ENCODE peak calls at places on chromosomes 16 and 17, in five cellular contexts. X is H9, Q is IMR-90, M is neuronal stem cell, E is H1. Z is an unnamed sample.

GRCh38 chr16:58451945-58452401 is 48.0 kb upstream of the NDRG4 start:
- DNase-seq in Q (no peak), M (no peak), X (no peak), E (no peak), Z (peak; percentile 73)

GRCh38 chr17:31496097-31496496 is 104.6 kb downstream of the RAB11FIP4 start:
- DNase-seq in E (no peak), X (no peak), Q (no peak), M (no peak), Z (no peak)

GRCh38 chr16:14354561-14355351 is 275.3 kb downstream of the PARN start:
- DNase-seq in E (no peak), M (no peak), Q (peak; percentile 18), X (no peak), Z (peak; percentile 50)

GRCh38 chr16:88759245-88759975 is 25.6 kb downstream of the PIEZO1 start:
- DNase-seq in E (no peak), M (no peak), Q (peak; percentile 49), X (peak; percentile 78), Z (peak; percentile 81)

GRCh38 chr16:58832496-58832895 is 98.4 kb upstream of the GOT2 start:
- DNase-seq in E (no peak), M (no peak), Q (no peak), X (no peak), Z (no peak)

GRCh38 chr16:24178496-24178895 is 77.6 kb upstream of the CACNG3 start:
- DNase-seq in E (no peak), M (peak; percentile 52), Q (no peak), X (peak; percentile 55), Z (no peak)

GRCh38 chr17:65324574-65324973 is 187.4 kb downstream of the RGS9 start:
- DNase-seq in M (no peak), Q (no peak), E (no peak), X (no peak), Z (no peak)

GRCh38 chr16:64830653-64831052 is 291.2 kb downstream of the CDH11 start:
- DNase-seq in M (no peak), E (no peak), Q (peak; percentile 87), X (no peak), Z (peak; percentile 85)

GRCh38 chr16:67001726-67002125 is 13.3 kb downstream of the CES4A start:
- DNase-seq in Q (no peak), M (no peak), X (no peak), E (no peak), Z (no peak)

GRCh38 chr17:44095388-44095646 is 24.8 kb downstream of the G6PC3 start:
- DNase-seq in M (no peak), Q (no peak), X (no peak), E (no peak), Z (no peak)
- H3K14ac ChIP-seq in M (no peak overlapping the region), Q (peak overlapping the region; percentile 91), X (peak overlapping the region; percentile 32), E (no peak overlapping the region), Z (no peak overlapping the region)

DNA sequence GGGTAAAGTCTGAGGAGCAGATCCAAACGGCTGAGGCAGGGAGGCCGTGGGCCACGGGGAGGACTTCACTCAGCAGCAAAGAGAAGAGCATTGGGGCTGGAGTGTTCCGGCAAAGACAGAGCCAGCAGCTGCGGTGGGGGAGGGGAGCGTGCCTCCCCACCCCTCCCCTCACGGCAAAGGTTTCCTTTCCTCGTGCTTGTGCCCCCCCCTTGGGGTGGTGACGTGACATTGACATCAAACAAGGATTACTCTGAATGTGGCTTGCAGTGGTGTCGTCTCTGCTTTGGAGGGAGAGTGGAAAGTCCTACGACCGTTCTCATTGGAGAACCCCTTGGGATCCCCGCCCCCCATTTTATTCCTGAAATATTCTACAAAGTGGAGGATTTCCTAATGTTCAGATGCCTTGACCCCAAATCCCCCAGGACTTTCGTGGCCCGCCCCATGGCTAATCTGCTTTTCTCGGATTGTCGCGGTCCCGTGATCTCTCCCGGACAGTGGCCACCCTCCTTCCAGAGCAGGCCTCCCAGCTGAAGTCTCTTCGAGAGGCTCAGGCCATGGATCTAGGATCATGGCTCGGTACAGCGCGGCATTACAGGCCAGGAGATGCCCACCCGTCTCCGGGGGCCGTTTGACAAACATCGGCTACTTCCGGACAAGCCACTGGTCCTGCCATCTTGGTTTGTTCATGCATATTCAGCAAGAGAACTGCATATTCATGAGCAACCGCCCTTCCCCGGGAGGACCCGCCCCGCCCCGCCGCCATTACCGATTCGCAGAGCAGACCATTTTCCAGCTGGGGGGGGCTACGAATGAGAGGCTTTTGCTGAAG is 714 bp upstream of the POLR2A start:
- DNase-seq in M (peak; percentile 94), E (peak; percentile 74), X (peak; percentile 97), Q (peak; percentile 93), Z (peak; percentile 98)
- H3K18ac ChIP-seq in M (peak overlapping the region; percentile 95), E (peak overlapping the region; percentile 96), X (peak overlapping the region; percentile 99), Q (peak overlapping the region; percentile 98), Z (peak overlapping the region; percentile 86)

GRCh38 chr16:86351041-86351784 is 159.1 kb upstream of the FOXF1 start:
- DNase-seq in E (no peak), X (no peak), Q (no peak), M (no peak), Z (no peak)
- H3K14ac ChIP-seq in E (no peak overlapping the region), X (peak overlapping the region; percentile 67), Q (peak overlapping the region; percentile 31), M (no peak overlapping the region), Z (peak overlapping the region; percentile 91)

DNA sequence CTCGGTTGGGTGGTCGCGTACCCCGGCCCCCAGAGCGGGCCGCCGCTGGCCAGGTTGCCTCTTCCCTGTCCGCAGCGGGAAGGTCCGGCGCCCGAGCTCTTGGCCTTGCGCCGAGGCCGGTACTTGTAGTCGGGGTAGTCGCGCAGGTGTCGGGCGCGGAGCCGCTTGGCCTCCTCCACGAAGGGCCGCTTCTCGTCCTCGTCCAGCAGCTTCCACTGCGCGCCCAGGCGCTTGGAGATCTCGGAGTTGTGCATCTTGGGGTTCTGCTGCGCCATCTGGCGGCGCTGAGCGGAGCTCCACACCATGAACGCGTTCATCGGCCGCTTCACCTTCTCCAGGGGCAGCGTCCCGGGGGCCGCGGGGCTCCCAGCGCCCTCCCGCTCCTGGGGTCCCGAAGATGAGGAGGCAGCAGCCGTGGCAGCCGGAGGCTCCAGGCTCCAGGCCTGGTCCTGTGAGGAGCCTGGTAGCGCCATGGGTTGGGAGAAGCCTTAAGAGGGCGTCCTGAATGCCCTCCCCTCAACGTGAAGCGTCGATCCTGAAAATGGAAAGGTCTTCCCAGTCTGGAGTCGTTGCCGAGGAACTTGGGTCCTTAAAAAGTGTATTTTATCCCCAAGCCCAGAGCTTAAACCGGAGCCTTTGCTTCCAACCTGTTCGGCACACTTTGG is 558 bp downstream of the SOX15 start:
- DNase-seq in M (peak; percentile 87), E (no peak), Q (peak; percentile 83), X (peak; percentile 93), Z (peak; percentile 86)
- H3K18ac ChIP-seq in M (peak overlapping the region; percentile 94), E (peak overlapping the region; percentile 71), Q (no peak overlapping the region), X (peak overlapping the region; percentile 34), Z (peak overlapping the region; percentile 68)

DNA sequence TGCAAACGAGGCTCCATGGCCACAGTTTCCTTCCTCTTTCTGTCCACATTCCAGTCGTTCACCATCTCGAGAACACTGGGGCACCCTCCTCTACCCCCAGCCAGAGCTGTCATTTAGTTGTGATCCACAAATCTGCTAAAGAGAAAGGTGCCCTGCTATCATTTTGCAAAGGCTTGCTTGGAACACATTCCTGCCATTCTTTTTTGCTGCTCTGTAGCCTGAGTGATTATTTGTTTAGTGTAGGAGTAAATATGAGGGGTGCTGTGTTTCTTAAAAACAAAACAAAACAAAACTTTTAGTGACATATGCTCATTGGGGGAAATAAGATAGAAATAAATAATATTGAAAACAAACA is 166.7 kb downstream of the PRKCA start:
- DNase-seq in E (no peak), M (no peak), X (no peak), Q (no peak), Z (no peak)
- H3K14ac ChIP-seq in E (no peak overlapping the region), M (no peak overlapping the region), X (no peak overlapping the region), Q (peak overlapping the region; percentile 94), Z (no peak overlapping the region)